ENCODE peak calls at places on chromosome 3, in seven cellular contexts. O is T follicular helper cell; F is heart left ventricle; D is CD8-positive, alpha-beta memory T cell; P is GM23338; V is stimulated activated CD8-positive, alpha-beta memory T cell treated with anti-CD3 and anti-CD28 coated beads, Interleukin-4, amount 100 ng/mL, for 48 hours; U is cardiac muscle cell. R is an unnamed sample.

GRCh38 chr3:112327371-112327951 is 5.5 kb upstream of the CD200 start:
- DNase-seq in O (no peak), F (peak; percentile 20), D (peak; percentile 48), P (peak; percentile 77), V (no peak), U (peak; percentile 40), R (peak; percentile 43)

GRCh38 chr3:99878005-99878404 is 60.3 kb downstream of the CMSS1 start:
- DNase-seq in O (no peak), F (no peak), D (no peak), P (no peak), V (no peak), U (no peak), R (no peak)

GRCh38 chr3:72997421-72997961 is 880 bp downstream of the PPP4R2 start:
- DNase-seq in O (peak; percentile 33), F (peak; percentile 22), D (peak; percentile 41), P (peak; percentile 75), V (peak; percentile 47), U (peak; percentile 64), R (peak; percentile 34)

GRCh38 chr3:147213633-147214032 is 192.7 kb downstream of the ZIC4 start:
- DNase-seq in O (no peak), F (no peak), D (no peak), P (no peak), V (no peak), U (no peak), R (no peak)

GRCh38 chr3:55828712-55829111 is 341.6 kb upstream of the WNT5A start:
- DNase-seq in O (no peak), F (no peak), D (no peak), P (no peak), V (no peak), U (no peak), R (no peak)

GRCh38 chr3:59609967-59610366 is 560.1 kb upstream of the CFAP20DC start:
- DNase-seq in O (no peak), F (no peak), D (no peak), P (no peak), V (no peak), U (no peak), R (no peak)

GRCh38 chr3:172522871-172523818 is at the start of gene TNFSF10:
- DNase-seq in O (peak; percentile 30), F (peak; percentile 71), D (peak; percentile 64), P (peak; percentile 58), V (peak; percentile 69), U (peak; percentile 3), R (peak; percentile 41)

GRCh38 chr3:73745429-73746247 is 120.9 kb upstream of the PDZRN3 start:
- DNase-seq in O (no peak), F (no peak), D (no peak), P (no peak), V (no peak), U (no peak), R (no peak)

GRCh38 chr3:37779289-37780152 is 82.2 kb upstream of the CTDSPL start:
- DNase-seq in O (no peak), F (peak; percentile 51), D (no peak), P (peak; percentile 91), V (no peak), U (peak; percentile 87), R (no peak)

GRCh38 chr3:170095771-170096170 is 58.0 kb downstream of the GPR160 start:
- DNase-seq in O (no peak), F (no peak), D (no peak), P (no peak), V (no peak), U (no peak), R (no peak)

GRCh38 chr3:31947671-31948091 is 33.4 kb downstream of the OSBPL10 start:
- DNase-seq in O (no peak), F (no peak), D (no peak), P (no peak), V (no peak), U (no peak), R (no peak)

GRCh38 chr3:49967307-49967706 is 27.4 kb downstream of the RBM6 start:
- DNase-seq in O (no peak), F (no peak), D (no peak), P (no peak), V (no peak), U (no peak), R (no peak)

GRCh38 chr3:190697502-190697830 is 165.0 kb downstream of the GMNC start:
- DNase-seq in O (no peak), F (no peak), D (no peak), P (no peak), V (no peak), U (no peak), R (no peak)

GRCh38 chr3:138407236-138407907 is 27.0 kb upstream of the ESYT3 start:
- DNase-seq in O (no peak), F (no peak), D (no peak), P (no peak), V (no peak), U (no peak), R (no peak)

GRCh38 chr3:180447156-180447555 is 154.8 kb upstream of the TTC14 start:
- DNase-seq in O (no peak), F (no peak), D (no peak), P (no peak), V (no peak), U (no peak), R (no peak)

GRCh38 chr3:9955067-9955502 is 2.9 kb upstream of the PRRT3 start:
- DNase-seq in O (no peak), F (no peak), D (no peak), P (peak; percentile 77), V (no peak), U (peak; percentile 78), R (no peak)

GRCh38 chr3:162629372-162629771 is 1132.8 kb downstream of the OTOL1 start:
- DNase-seq in O (no peak), F (no peak), D (no peak), P (peak; percentile 26), V (no peak), U (no peak), R (no peak)

GRCh38 chr3:41450416-41451231 is 251.3 kb downstream of the CTNNB1 start:
- DNase-seq in O (no peak), F (no peak), D (no peak), P (peak; percentile 62), V (no peak), U (peak; percentile 7), R (no peak)

GRCh38 chr3:187744169-187745151 is 808 bp downstream of the BCL6 start:
- DNase-seq in O (peak; percentile 27), F (peak; percentile 70), D (peak; percentile 8), P (peak; percentile 54), V (peak; percentile 64), U (peak; percentile 60), R (peak; percentile 58)

GRCh38 chr3:23283625-23284024 is 80.5 kb downstream of the UBE2E2 start:
- DNase-seq in O (no peak), F (no peak), D (no peak), P (peak; percentile 17), V (no peak), U (no peak), R (no peak)

GRCh38 chr3:184156522-184156955 is 1.4 kb downstream of the DVL3 start:
- DNase-seq in O (no peak), F (peak; percentile 86), D (no peak), P (peak; percentile 75), V (no peak), U (peak; percentile 47), R (no peak)

GRCh38 chr3:54003136-54003535 is 111.5 kb upstream of the SELENOK start:
- DNase-seq in O (no peak), F (no peak), D (no peak), P (no peak), V (no peak), U (no peak), R (no peak)

GRCh38 chr3:5187920-5188418 is 462 bp downstream of the EDEM1 start:
- DNase-seq in O (peak; percentile 30), F (peak; percentile 37), D (peak; percentile 55), P (peak; percentile 62), V (peak; percentile 67), U (peak; percentile 57), R (peak; percentile 29)

GRCh38 chr3:21621396-21621695 is 129.7 kb downstream of the ZNF385D start:
- DNase-seq in O (no peak), F (no peak), D (no peak), P (no peak), V (no peak), U (no peak), R (no peak)

GRCh38 chr3:171862993-171863521 is 19.9 kb downstream of the TMEM212 start:
- DNase-seq in O (no peak), F (no peak), D (no peak), P (peak; percentile 17), V (no peak), U (no peak), R (no peak)

GRCh38 chr3:171690291-171690690 is 120.0 kb downstream of the PLD1 start:
- DNase-seq in O (no peak), F (no peak), D (no peak), P (no peak), V (no peak), U (no peak), R (no peak)

GRCh38 chr3:43691120-43692002 is 623 bp downstream of the ABHD5 start:
- DNase-seq in O (peak; percentile 8), F (peak; percentile 71), D (no peak), P (peak; percentile 93), V (peak; percentile 64), U (peak; percentile 80), R (no peak)

GRCh38 chr3:66470956-66471686 is 29.7 kb downstream of the LRIG1 start:
- DNase-seq in O (no peak), F (no peak), D (no peak), P (no peak), V (no peak), U (no peak), R (no peak)

GRCh38 chr3:39064646-39065045 is 12.8 kb downstream of the WDR48 start:
- DNase-seq in O (no peak), F (no peak), D (no peak), P (no peak), V (no peak), U (no peak), R (no peak)

GRCh38 chr3:70000028-70000410 is 486 bp downstream of the SAMMSON start:
- DNase-seq in O (no peak), F (no peak), D (no peak), P (peak; percentile 3), V (no peak), U (no peak), R (no peak)

GRCh38 chr3:197298858-197299854 is 744 bp upstream of the DLG1 start:
- DNase-seq in O (peak; percentile 4), F (peak; percentile 26), D (peak; percentile 7), P (peak; percentile 81), V (peak; percentile 57), U (peak; percentile 63), R (no peak)

GRCh38 chr3:154598166-154598565 is 168.2 kb upstream of the GPR149 start:
- DNase-seq in O (no peak), F (no peak), D (no peak), P (no peak), V (no peak), U (no peak), R (no peak)

GRCh38 chr3:118938183-118938961 is 96.3 kb downstream of the IGSF11 start:
- DNase-seq in O (no peak), F (no peak), D (no peak), P (no peak), V (no peak), U (no peak), R (no peak)

GRCh38 chr3:186993940-186994670 is 63.8 kb downstream of the ST6GAL1 start:
- DNase-seq in O (no peak), F (no peak), D (no peak), P (no peak), V (no peak), U (no peak), R (no peak)

GRCh38 chr3:127749787-127750225 is 72.5 kb downstream of the MGLL start:
- DNase-seq in O (no peak), F (no peak), D (no peak), P (peak; percentile 21), V (no peak), U (no peak), R (no peak)

GRCh38 chr3:25664066-25664809 is 469 bp downstream of the TOP2B start:
- DNase-seq in O (peak; percentile 43), F (peak; percentile 81), D (peak; percentile 61), P (peak; percentile 72), V (peak; percentile 82), U (peak; percentile 73), R (peak; percentile 42)

GRCh38 chr3:72343078-72343477 is 505.2 kb downstream of the SHQ1 start:
- DNase-seq in O (no peak), F (no peak), D (no peak), P (no peak), V (peak; percentile 49), U (no peak), R (no peak)

GRCh38 chr3:132255041-132255745 is 62.0 kb upstream of the ACP3 start:
- DNase-seq in O (no peak), F (no peak), D (no peak), P (peak; percentile 8), V (no peak), U (no peak), R (no peak)

R was measured in T-cell.